ENCODE peak calls at places on chromosomes 5 and 9, in seven cellular contexts. One of them, this sample, is unnamed.

GRCh38 chr5:132492386-132492785 is 1.8 kb upstream of the IRF1 start:
- DNase-seq in right cardiac atrium: no peak
- DNase-seq in mesenchymal stem cell: peak; percentile 35
- DNase-seq in kidney: no peak
- DNase-seq in suprapubic skin: no peak
- DNase-seq in upper lobe of right lung: no peak
- DNase-seq in CD8-positive, alpha-beta T cell: no peak
- DNase-seq in this sample: no peak

GRCh38 chr9:95171001-95171400 is 146.5 kb downstream of the FANCC start:
- DNase-seq in right cardiac atrium: no peak
- DNase-seq in mesenchymal stem cell: peak; percentile 74
- DNase-seq in kidney: no peak
- DNase-seq in suprapubic skin: no peak
- DNase-seq in upper lobe of right lung: no peak
- DNase-seq in CD8-positive, alpha-beta T cell: no peak
- DNase-seq in this sample: no peak

GRCh38 chr9:31839273-31839672 is 545.2 kb upstream of the ACO1 start:
- DNase-seq in right cardiac atrium: no peak
- DNase-seq in mesenchymal stem cell: no peak
- DNase-seq in kidney: no peak
- DNase-seq in suprapubic skin: no peak
- DNase-seq in upper lobe of right lung: no peak
- DNase-seq in CD8-positive, alpha-beta T cell: no peak
- DNase-seq in this sample: peak; percentile 21

GRCh38 chr5:87195616-87196015 is 72.1 kb upstream of the RASA1 start:
- DNase-seq in right cardiac atrium: no peak
- DNase-seq in mesenchymal stem cell: peak; percentile 24
- DNase-seq in kidney: no peak
- DNase-seq in suprapubic skin: no peak
- DNase-seq in upper lobe of right lung: no peak
- DNase-seq in CD8-positive, alpha-beta T cell: no peak
- DNase-seq in this sample: no peak

GRCh38 chr5:80346055-80346454 is 26.3 kb downstream of the SPZ1 start:
- DNase-seq in right cardiac atrium: no peak
- DNase-seq in mesenchymal stem cell: peak; percentile 34
- DNase-seq in kidney: no peak
- DNase-seq in suprapubic skin: no peak
- DNase-seq in upper lobe of right lung: no peak
- DNase-seq in CD8-positive, alpha-beta T cell: peak; percentile 4
- DNase-seq in this sample: peak; percentile 33

GRCh38 chr9:106420511-106420944 is 442.4 kb upstream of the ZNF462 start:
- DNase-seq in right cardiac atrium: no peak
- DNase-seq in mesenchymal stem cell: peak; percentile 81
- DNase-seq in kidney: no peak
- DNase-seq in suprapubic skin: no peak
- DNase-seq in upper lobe of right lung: no peak
- DNase-seq in CD8-positive, alpha-beta T cell: no peak
- DNase-seq in this sample: no peak

GRCh38 chr5:65468633-65469032 is 13.1 kb downstream of the ADAMTS6 start:
- DNase-seq in right cardiac atrium: no peak
- DNase-seq in mesenchymal stem cell: no peak
- DNase-seq in kidney: no peak
- DNase-seq in suprapubic skin: no peak
- DNase-seq in upper lobe of right lung: no peak
- DNase-seq in CD8-positive, alpha-beta T cell: no peak
- DNase-seq in this sample: no peak

GRCh38 chr5:174340221-174340620 is 294.7 kb downstream of the NSG2 start:
- DNase-seq in right cardiac atrium: no peak
- DNase-seq in mesenchymal stem cell: no peak
- DNase-seq in kidney: no peak
- DNase-seq in suprapubic skin: no peak
- DNase-seq in upper lobe of right lung: no peak
- DNase-seq in CD8-positive, alpha-beta T cell: no peak
- DNase-seq in this sample: no peak

GRCh38 chr5:62386824-62387223 is 16.9 kb downstream of the DIMT1 start:
- DNase-seq in right cardiac atrium: no peak
- DNase-seq in mesenchymal stem cell: peak; percentile 30
- DNase-seq in kidney: no peak
- DNase-seq in suprapubic skin: no peak
- DNase-seq in upper lobe of right lung: no peak
- DNase-seq in CD8-positive, alpha-beta T cell: no peak
- DNase-seq in this sample: no peak

GRCh38 chr5:75656311-75657003 is 45.2 kb downstream of the ANKDD1B start:
- DNase-seq in right cardiac atrium: no peak
- DNase-seq in mesenchymal stem cell: no peak
- DNase-seq in kidney: peak; percentile 68
- DNase-seq in suprapubic skin: no peak
- DNase-seq in upper lobe of right lung: no peak
- DNase-seq in CD8-positive, alpha-beta T cell: no peak
- DNase-seq in this sample: no peak

GRCh38 chr5:96463106-96463505 is 30.1 kb upstream of the PCSK1 start:
- DNase-seq in right cardiac atrium: no peak
- DNase-seq in mesenchymal stem cell: no peak
- DNase-seq in kidney: no peak
- DNase-seq in suprapubic skin: no peak
- DNase-seq in upper lobe of right lung: no peak
- DNase-seq in CD8-positive, alpha-beta T cell: no peak
- DNase-seq in this sample: no peak

GRCh38 chr9:4984171-4984570 is 901 bp upstream of the JAK2 start:
- DNase-seq in right cardiac atrium: no peak
- DNase-seq in mesenchymal stem cell: no peak
- DNase-seq in kidney: no peak
- DNase-seq in suprapubic skin: no peak
- DNase-seq in upper lobe of right lung: no peak
- DNase-seq in CD8-positive, alpha-beta T cell: peak; percentile 1
- DNase-seq in this sample: no peak

GRCh38 chr9:136847827-136848392 is 1.3 kb upstream of the PHPT1 start:
- DNase-seq in right cardiac atrium: peak; percentile 96
- DNase-seq in mesenchymal stem cell: peak; percentile 95
- DNase-seq in kidney: peak; percentile 96
- DNase-seq in suprapubic skin: peak; percentile 95
- DNase-seq in upper lobe of right lung: peak; percentile 95
- DNase-seq in CD8-positive, alpha-beta T cell: peak; percentile 49
- DNase-seq in this sample: peak; percentile 91

GRCh38 chr5:159100022-159100927 is 559 bp upstream of the EBF1 start:
- DNase-seq in right cardiac atrium: peak; percentile 97
- DNase-seq in mesenchymal stem cell: peak; percentile 94
- DNase-seq in kidney: peak; percentile 97
- DNase-seq in suprapubic skin: peak; percentile 95
- DNase-seq in upper lobe of right lung: peak; percentile 89
- DNase-seq in CD8-positive, alpha-beta T cell: peak; percentile 65
- DNase-seq in this sample: peak; percentile 97

GRCh38 chr9:133122935-133123611 is 2.0 kb upstream of the RALGDS start:
- DNase-seq in right cardiac atrium: no peak
- DNase-seq in mesenchymal stem cell: peak; percentile 88
- DNase-seq in kidney: no peak
- DNase-seq in suprapubic skin: no peak
- DNase-seq in upper lobe of right lung: no peak
- DNase-seq in CD8-positive, alpha-beta T cell: no peak
- DNase-seq in this sample: no peak

DNA sequence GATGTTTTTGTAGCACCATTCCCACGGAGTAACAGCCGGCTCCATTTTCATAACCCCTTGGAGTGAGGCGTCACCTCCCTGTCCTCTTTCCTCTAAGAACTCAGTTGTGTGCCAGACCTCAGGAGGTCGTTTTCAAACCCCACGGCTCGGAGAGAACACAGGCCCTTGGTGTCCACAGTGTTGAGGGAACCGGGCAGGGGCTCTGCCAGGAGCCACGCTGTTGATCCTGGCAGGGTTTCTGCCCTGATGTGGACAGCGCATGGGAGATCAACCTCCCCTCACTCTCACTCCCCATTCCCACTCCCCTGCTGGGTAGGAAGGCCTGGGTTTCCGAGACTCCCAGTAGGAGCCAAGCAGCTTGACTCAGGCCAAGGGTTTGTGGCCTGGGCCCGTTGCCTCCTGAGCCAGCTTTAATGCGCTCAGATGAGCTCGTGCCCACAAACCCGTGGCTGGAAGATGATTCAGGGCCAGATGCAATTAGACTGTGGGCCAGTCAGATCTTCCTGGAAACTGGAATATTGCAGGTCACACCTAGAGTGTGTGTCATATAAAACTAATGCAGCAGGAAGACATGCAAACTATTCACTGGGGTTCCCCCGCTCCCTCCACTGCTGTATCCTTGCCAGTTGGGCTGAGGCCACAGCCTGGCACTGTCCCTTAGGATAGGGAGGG is 133.4 kb downstream of the SLC12A2 start:
- DNase-seq in right cardiac atrium: peak; percentile 64
- DNase-seq in mesenchymal stem cell: no peak
- DNase-seq in kidney: no peak
- DNase-seq in suprapubic skin: no peak
- DNase-seq in upper lobe of right lung: no peak
- DNase-seq in CD8-positive, alpha-beta T cell: no peak
- DNase-seq in this sample: no peak
- H3K4me1 ChIP-seq in right cardiac atrium: no peaks in the 10 kb centered on the region
- H3K4me1 ChIP-seq in mesenchymal stem cell: peaks cover 14% of the 10 kb centered on the region
- H3K4me1 ChIP-seq in kidney: no peaks in the 10 kb centered on the region
- H3K4me1 ChIP-seq in suprapubic skin: no peaks in the 10 kb centered on the region
- H3K4me1 ChIP-seq in upper lobe of right lung: no peaks in the 10 kb centered on the region
- H3K4me1 ChIP-seq in CD8-positive, alpha-beta T cell: no peaks in the 10 kb centered on the region
- H3K4me1 ChIP-seq in this sample: no peaks in the 10 kb centered on the region

DNA sequence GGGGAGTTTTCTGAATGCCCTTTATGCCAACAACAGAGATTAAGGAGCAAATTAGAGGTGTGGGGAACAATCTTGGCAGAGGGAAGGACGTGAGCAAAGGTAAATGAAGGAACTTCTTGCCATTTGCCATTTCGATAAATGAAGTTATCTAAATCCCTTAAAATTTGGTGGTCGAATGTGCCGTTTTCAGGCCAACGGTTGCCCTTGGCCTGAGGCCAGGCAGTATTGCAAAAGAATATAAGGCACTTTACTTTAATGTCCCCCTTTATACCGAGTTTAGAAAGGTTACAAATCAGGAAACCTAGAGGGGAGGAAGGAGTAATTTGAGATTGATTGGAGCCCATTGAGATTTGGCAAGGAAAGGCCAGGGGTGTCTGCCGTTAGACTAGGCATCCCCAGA is 26.3 kb downstream of the C9orf50 start:
- DNase-seq in right cardiac atrium: peak; percentile 35
- DNase-seq in mesenchymal stem cell: no peak
- DNase-seq in kidney: no peak
- DNase-seq in suprapubic skin: no peak
- DNase-seq in upper lobe of right lung: no peak
- DNase-seq in CD8-positive, alpha-beta T cell: no peak
- DNase-seq in this sample: no peak
- H3K4me1 ChIP-seq in right cardiac atrium: peaks cover 2% of the 10 kb centered on the region
- H3K4me1 ChIP-seq in mesenchymal stem cell: peaks cover 26% of the 10 kb centered on the region
- H3K4me1 ChIP-seq in kidney: no peaks in the 10 kb centered on the region
- H3K4me1 ChIP-seq in suprapubic skin: peaks cover 28% of the 10 kb centered on the region
- H3K4me1 ChIP-seq in upper lobe of right lung: peaks cover 36% of the 10 kb centered on the region
- H3K4me1 ChIP-seq in CD8-positive, alpha-beta T cell: peaks cover 14% of the 10 kb centered on the region
- H3K4me1 ChIP-seq in this sample: peaks cover 46% of the 10 kb centered on the region

DNA sequence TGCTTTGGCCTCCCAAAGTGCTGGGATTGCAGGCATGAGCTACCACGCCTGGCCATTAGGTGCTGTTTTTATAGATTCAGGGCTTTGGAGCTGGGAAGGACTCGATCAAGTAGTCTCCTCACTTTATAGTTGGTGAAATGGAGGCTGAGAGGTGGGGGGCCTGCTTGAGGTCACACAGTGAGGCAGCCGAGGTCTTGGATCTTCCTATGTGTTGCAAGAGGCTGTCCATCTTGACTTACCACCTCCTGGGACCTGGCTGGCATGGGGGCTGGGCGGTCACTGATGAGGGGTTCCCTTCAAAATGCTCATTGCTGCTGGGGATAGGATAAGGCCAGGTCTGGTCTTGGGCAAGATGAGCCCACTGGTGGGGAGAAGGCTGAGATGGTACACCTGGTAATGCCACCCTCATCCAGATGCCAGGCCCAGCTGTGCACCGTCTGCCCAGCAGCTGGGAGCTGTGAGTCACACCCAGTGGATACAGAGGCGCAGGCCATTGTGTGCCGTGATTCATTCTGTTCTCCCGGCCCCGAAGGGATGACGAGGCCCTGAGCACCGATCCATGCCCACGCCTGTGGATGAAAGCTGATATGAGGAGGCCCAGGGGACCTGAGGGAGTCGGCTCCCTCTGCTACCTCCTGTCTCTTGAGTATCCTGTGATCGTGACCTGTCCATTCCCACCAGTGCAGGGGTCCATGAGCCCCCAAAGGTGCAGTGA is 10.5 kb upstream of the NDST1 start:
- DNase-seq in right cardiac atrium: peak; percentile 79
- DNase-seq in mesenchymal stem cell: peak; percentile 96
- DNase-seq in kidney: peak; percentile 90
- DNase-seq in suprapubic skin: no peak
- DNase-seq in upper lobe of right lung: no peak
- DNase-seq in CD8-positive, alpha-beta T cell: no peak
- DNase-seq in this sample: no peak
- H3K4me1 ChIP-seq in right cardiac atrium: peaks cover 59% of the 10 kb centered on the region
- H3K4me1 ChIP-seq in mesenchymal stem cell: peaks cover 63% of the 10 kb centered on the region
- H3K4me1 ChIP-seq in kidney: peaks cover 35% of the 10 kb centered on the region
- H3K4me1 ChIP-seq in suprapubic skin: peaks cover 82% of the 10 kb centered on the region
- H3K4me1 ChIP-seq in upper lobe of right lung: peaks cover 71% of the 10 kb centered on the region
- H3K4me1 ChIP-seq in CD8-positive, alpha-beta T cell: no peaks in the 10 kb centered on the region
- H3K4me1 ChIP-seq in this sample: peaks cover 57% of the 10 kb centered on the region

GRCh38 chr5:14453486-14453885 is 128.1 kb upstream of the OTULINL start:
- DNase-seq in right cardiac atrium: no peak
- DNase-seq in mesenchymal stem cell: no peak
- DNase-seq in kidney: no peak
- DNase-seq in suprapubic skin: no peak
- DNase-seq in upper lobe of right lung: no peak
- DNase-seq in CD8-positive, alpha-beta T cell: no peak
- DNase-seq in this sample: no peak
- H3K4me1 ChIP-seq in right cardiac atrium: peaks cover 10% of the 10 kb centered on the region
- H3K4me1 ChIP-seq in mesenchymal stem cell: peaks cover 24% of the 10 kb centered on the region
- H3K4me1 ChIP-seq in kidney: peaks cover 11% of the 10 kb centered on the region
- H3K4me1 ChIP-seq in suprapubic skin: peaks cover 32% of the 10 kb centered on the region
- H3K4me1 ChIP-seq in upper lobe of right lung: peaks cover 26% of the 10 kb centered on the region
- H3K4me1 ChIP-seq in CD8-positive, alpha-beta T cell: no peaks in the 10 kb centered on the region
- H3K4me1 ChIP-seq in this sample: peaks cover 12% of the 10 kb centered on the region

GRCh38 chr5:172905771-172906170 is 53.5 kb upstream of the RPL26L1 start:
- DNase-seq in right cardiac atrium: no peak
- DNase-seq in mesenchymal stem cell: no peak
- DNase-seq in kidney: no peak
- DNase-seq in suprapubic skin: no peak
- DNase-seq in upper lobe of right lung: no peak
- DNase-seq in CD8-positive, alpha-beta T cell: no peak
- DNase-seq in this sample: peak; percentile 24
- H3K4me1 ChIP-seq in right cardiac atrium: peaks cover 18% of the 10 kb centered on the region
- H3K4me1 ChIP-seq in mesenchymal stem cell: peaks cover 57% of the 10 kb centered on the region
- H3K4me1 ChIP-seq in kidney: peaks cover 46% of the 10 kb centered on the region
- H3K4me1 ChIP-seq in suprapubic skin: peaks cover 59% of the 10 kb centered on the region
- H3K4me1 ChIP-seq in upper lobe of right lung: peaks cover 50% of the 10 kb centered on the region
- H3K4me1 ChIP-seq in CD8-positive, alpha-beta T cell: no peaks in the 10 kb centered on the region
- H3K4me1 ChIP-seq in this sample: peaks cover 14% of the 10 kb centered on the region

DNA sequence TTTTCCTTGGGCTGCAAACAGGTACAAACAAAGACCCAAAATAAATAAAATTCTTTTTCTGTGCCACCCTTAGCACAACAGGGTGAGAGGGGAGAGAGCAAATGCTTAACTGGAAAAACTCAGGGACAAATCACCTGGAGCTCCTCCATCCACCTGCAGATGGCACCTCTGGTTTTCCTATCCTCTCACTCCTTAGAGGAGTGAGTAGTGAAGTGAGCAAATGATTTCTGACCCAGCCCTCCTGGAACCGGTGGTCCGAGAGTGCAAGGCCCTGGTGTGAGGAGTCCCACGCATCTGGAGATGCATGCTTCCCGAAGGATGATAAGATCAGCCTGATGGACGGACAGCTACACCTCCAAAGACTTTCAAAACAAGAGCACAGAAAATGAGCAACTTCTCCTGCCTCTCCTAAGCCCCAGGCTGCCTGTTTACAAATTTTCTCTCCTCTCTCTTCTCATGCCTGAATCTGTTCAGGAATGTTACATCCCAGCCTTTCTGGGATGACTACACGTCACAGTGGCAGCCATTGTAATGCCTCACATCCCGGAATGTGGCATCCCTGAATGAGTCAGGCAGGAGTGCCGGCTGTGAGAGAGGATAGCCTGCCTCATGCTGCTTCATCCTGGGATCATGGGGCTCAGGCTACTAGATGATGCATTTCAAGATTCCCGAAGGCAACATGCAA is 86.4 kb downstream of the ADRB2 start:
- DNase-seq in right cardiac atrium: no peak
- DNase-seq in mesenchymal stem cell: peak; percentile 97
- DNase-seq in kidney: no peak
- DNase-seq in suprapubic skin: no peak
- DNase-seq in upper lobe of right lung: no peak
- DNase-seq in CD8-positive, alpha-beta T cell: no peak
- DNase-seq in this sample: peak; percentile 87
- H3K4me1 ChIP-seq in right cardiac atrium: peaks cover 12% of the 10 kb centered on the region
- H3K4me1 ChIP-seq in mesenchymal stem cell: peaks cover 16% of the 10 kb centered on the region
- H3K4me1 ChIP-seq in kidney: peaks cover 3% of the 10 kb centered on the region
- H3K4me1 ChIP-seq in suprapubic skin: peaks cover 82% of the 10 kb centered on the region
- H3K4me1 ChIP-seq in upper lobe of right lung: peaks cover 61% of the 10 kb centered on the region
- H3K4me1 ChIP-seq in CD8-positive, alpha-beta T cell: no peaks in the 10 kb centered on the region
- H3K4me1 ChIP-seq in this sample: peaks cover 13% of the 10 kb centered on the region